ENCODE peak calls at places on chromosomes 16 and 17, in five cellular contexts. V is cardiac muscle cell; U is adrenal gland; C is CD8-positive, alpha-beta T cell; D is effector memory CD4-positive, alpha-beta T cell. W is an unnamed sample.

GRCh38 chr17:74357466-74357809 is 4.2 kb downstream of the BTBD17 start:
- DNase-seq in V (no peak), U (no peak), C (no peak), D (no peak), W (no peak)

GRCh38 chr17:80477647-80478478 is 1.5 kb upstream of the NPTX1 start:
- DNase-seq in V (peak; percentile 54), U (no peak), C (no peak), D (no peak), W (no peak)

GRCh38 chr16:46620265-46621005 is 744 bp downstream of the SHCBP1 start:
- DNase-seq in V (peak; percentile 36), U (no peak), C (no peak), D (no peak), W (no peak)

GRCh38 chr17:68573338-68573737 is 27.8 kb downstream of the FAM20A start:
- DNase-seq in V (no peak), U (no peak), C (no peak), D (no peak), W (no peak)

GRCh38 chr16:50311891-50312501 is 45.6 kb downstream of the ADCY7 start:
- DNase-seq in V (no peak), U (no peak), C (no peak), D (no peak), W (no peak)

GRCh38 chr17:30369995-30370394 is 8.7 kb upstream of the CPD start:
- DNase-seq in V (no peak), U (no peak), C (no peak), D (no peak), W (no peak)

GRCh38 chr16:4452674-4453073 is 21.8 kb downstream of the NMRAL1 start:
- DNase-seq in V (no peak), U (peak; percentile 49), C (no peak), D (no peak), W (no peak)

GRCh38 chr17:49371178-49371834 is 9.3 kb upstream of the ZNF652 start:
- DNase-seq in V (no peak), U (no peak), C (no peak), D (no peak), W (no peak)

GRCh38 chr17:28372203-28372944 is 880 bp downstream of the SARM1 start:
- DNase-seq in V (peak; percentile 49), U (peak; percentile 51), C (no peak), D (no peak), W (no peak)

GRCh38 chr17:28154242-28154641 is 111.8 kb downstream of the NLK start:
- DNase-seq in V (no peak), U (no peak), C (no peak), D (no peak), W (no peak)

GRCh38 chr17:19780846-19781245 is 32.7 kb upstream of the ALDH3A1 start:
- DNase-seq in V (no peak), U (no peak), C (no peak), D (no peak), W (no peak)

GRCh38 chr17:20095366-20096080 is 86.4 kb downstream of the SPECC1 start:
- DNase-seq in V (peak; percentile 56), U (peak; percentile 57), C (no peak), D (no peak), W (no peak)

GRCh38 chr16:68069511-68070248 is 15.5 kb upstream of the NFATC3 start:
- DNase-seq in V (no peak), U (peak; percentile 64), C (peak; percentile 53), D (peak; percentile 29), W (no peak)

GRCh38 chr16:88469615-88470395 is 16.7 kb downstream of the ZFPM1 start:
- DNase-seq in V (no peak), U (no peak), C (peak; percentile 68), D (peak; percentile 49), W (no peak)

GRCh38 chr16:86809458-86809955 is 231.2 kb downstream of the FOXL1 start:
- DNase-seq in V (peak; percentile 27), U (no peak), C (no peak), D (no peak), W (no peak)

GRCh38 chr16:70703041-70703834 is 17.4 kb upstream of the MTSS2 start:
- DNase-seq in V (peak; percentile 47), U (peak; percentile 97), C (no peak), D (no peak), W (no peak)

GRCh38 chr17:57945999-57946797 is 9.0 kb downstream of the CUEDC1 start:
- DNase-seq in V (peak; percentile 11), U (no peak), C (no peak), D (no peak), W (no peak)

GRCh38 chr16:1781758-1782407 is 488 bp downstream of the SPSB3 start:
- DNase-seq in V (peak; percentile 29), U (peak; percentile 65), C (peak; percentile 42), D (peak; percentile 18), W (no peak)

GRCh38 chr17:78490156-78490555 is 87.0 kb downstream of the DNAH17 start:
- DNase-seq in V (no peak), U (no peak), C (no peak), D (no peak), W (no peak)

GRCh38 chr16:1180772-1181714 is 28.1 kb downstream of the CACNA1H start:
- DNase-seq in V (no peak), U (no peak), C (no peak), D (no peak), W (no peak)

GRCh38 chr17:37176683-37177082 is 199.1 kb upstream of the C17orf78 start:
- DNase-seq in V (no peak), U (no peak), C (no peak), D (no peak), W (no peak)

GRCh38 chr16:65773319-65773874 is 593.1 kb upstream of the CDH5 start:
- DNase-seq in V (no peak), U (no peak), C (no peak), D (no peak), W (no peak)
- H3K9me3 ChIP-seq in V (no peaks in the 10 kb centered on the region), U (peaks cover 4% of the 10 kb centered on the region), C (no peaks in the 10 kb centered on the region), D (no peaks in the 10 kb centered on the region), W (no peaks in the 10 kb centered on the region)

DNA sequence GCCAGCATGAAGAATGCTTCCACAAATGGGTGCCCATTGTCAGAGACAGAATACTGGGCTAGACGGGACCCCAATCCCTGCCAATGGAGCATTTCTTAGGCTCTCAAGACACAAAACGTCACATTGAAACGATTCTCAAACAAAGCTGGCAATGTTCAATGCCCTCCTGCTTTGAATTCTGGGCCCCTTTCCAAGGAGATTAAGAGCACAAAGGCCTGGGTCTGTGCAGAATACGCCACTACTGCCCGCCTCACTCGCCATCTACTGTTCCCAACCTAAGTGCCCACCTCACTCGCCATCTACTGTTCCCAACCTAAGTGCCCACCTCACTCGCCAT is 9.7 kb downstream of the CFAP20 start:
- DNase-seq in V (no peak), U (no peak), C (no peak), D (no peak), W (no peak)
- H3K9me3 ChIP-seq in V (no peaks in the 10 kb centered on the region), U (no peaks in the 10 kb centered on the region), C (no peaks in the 10 kb centered on the region), D (no peaks in the 10 kb centered on the region), W (no peaks in the 10 kb centered on the region)

GRCh38 chr17:27070836-27071235 is 223.1 kb upstream of the WSB1 start:
- DNase-seq in V (no peak), U (no peak), C (no peak), D (no peak), W (no peak)
- H3K9me3 ChIP-seq in V (no peaks in the 10 kb centered on the region), U (no peaks in the 10 kb centered on the region), C (no peaks in the 10 kb centered on the region), D (no peaks in the 10 kb centered on the region), W (no peaks in the 10 kb centered on the region)

GRCh38 chr16:35750701-35751104 is 2291.3 kb downstream of the TP53TG3F start:
- DNase-seq in V (no peak), U (no peak), C (no peak), D (no peak), W (no peak)

GRCh38 chr16:35749253-35750141 is 2290.1 kb downstream of the TP53TG3F start:
- DNase-seq in V (no peak), U (no peak), C (no peak), D (no peak), W (no peak)

GRCh38 chr16:35751191-35751941 is 2292.0 kb downstream of the TP53TG3F start:
- DNase-seq in V (no peak), U (no peak), C (no peak), D (no peak), W (no peak)

GRCh38 chr16:35748621-35749252 is 2289.3 kb downstream of the TP53TG3F start:
- DNase-seq in V (no peak), U (no peak), C (no peak), D (no peak), W (no peak)

DNA sequence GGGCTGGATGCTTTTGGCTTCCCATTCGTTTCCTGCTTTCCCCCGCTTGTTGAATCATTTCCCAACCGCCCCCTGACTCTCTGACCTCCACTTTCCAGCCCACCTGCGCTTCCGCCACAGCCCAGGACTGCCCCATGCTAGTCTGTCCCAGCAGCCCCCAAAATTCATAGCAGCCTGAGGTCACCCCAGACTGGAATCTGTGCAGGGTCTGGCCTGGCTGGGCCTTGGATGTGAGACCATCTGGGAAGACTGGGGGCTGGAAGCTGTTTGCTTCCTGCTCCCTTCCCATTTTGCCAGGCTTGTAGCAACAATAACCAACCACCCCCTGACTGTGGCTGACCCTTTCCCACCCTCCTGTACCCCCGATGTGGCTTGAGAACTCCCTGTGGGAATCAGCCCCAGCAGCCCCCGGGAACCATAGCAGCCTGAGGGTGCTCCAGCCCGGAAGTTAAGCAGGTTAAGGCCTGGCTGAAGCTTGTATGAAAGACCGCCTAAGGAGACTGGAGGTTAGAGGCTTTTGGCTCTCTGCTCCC is 2290.8 kb downstream of the TP53TG3F start:
- DNase-seq in V (no peak), U (no peak), C (no peak), D (no peak), W (no peak)
- H3K9me3 ChIP-seq in V (no peaks in the 10 kb centered on the region), U (no peaks in the 10 kb centered on the region), C (no peaks in the 10 kb centered on the region), D (peaks cover 19% of the 10 kb centered on the region), W (no peaks in the 10 kb centered on the region)

GRCh38 chr17:77167472-77168306 is 26.9 kb downstream of the SEC14L1 start:
- DNase-seq in V (no peak), U (no peak), C (no peak), D (no peak), W (no peak)
- H3K9me3 ChIP-seq in V (no peaks in the 10 kb centered on the region), U (peaks cover 15% of the 10 kb centered on the region), C (peaks cover 9% of the 10 kb centered on the region), D (peaks cover 11% of the 10 kb centered on the region), W (peaks cover 13% of the 10 kb centered on the region)

GRCh38 chr16:35181422-35182030 is 1722.1 kb downstream of the TP53TG3F start:
- DNase-seq in V (no peak), U (no peak), C (no peak), D (no peak), W (no peak)

GRCh38 chr16:35182943-35183550 is 1723.6 kb downstream of the TP53TG3F start:
- DNase-seq in V (no peak), U (no peak), C (no peak), D (no peak), W (no peak)

GRCh38 chr16:35180970-35181369 is 1721.6 kb downstream of the TP53TG3F start:
- DNase-seq in V (no peak), U (no peak), C (no peak), D (no peak), W (no peak)

GRCh38 chr16:35184356-35184870 is 1725.0 kb downstream of the TP53TG3F start:
- DNase-seq in V (no peak), U (no peak), C (no peak), D (no peak), W (no peak)

GRCh38 chr16:35182043-35182677 is 1722.7 kb downstream of the TP53TG3F start:
- DNase-seq in V (no peak), U (no peak), C (no peak), D (no peak), W (no peak)
- H3K9me3 ChIP-seq in V (no peaks in the 10 kb centered on the region), U (no peaks in the 10 kb centered on the region), C (no peaks in the 10 kb centered on the region), D (peaks cover 4% of the 10 kb centered on the region), W (no peaks in the 10 kb centered on the region)

GRCh38 chr16:35731341-35732040 is 2272.1 kb downstream of the TP53TG3F start:
- DNase-seq in V (no peak), U (no peak), C (no peak), D (no peak), W (no peak)
- H3K9me3 ChIP-seq in V (no peaks in the 10 kb centered on the region), U (no peaks in the 10 kb centered on the region), C (no peaks in the 10 kb centered on the region), D (peaks cover 27% of the 10 kb centered on the region), W (no peaks in the 10 kb centered on the region)